ENCODE peak calls at places on chromosomes 2 and 18, in nine cellular contexts. L is left kidney, B is dorsolateral prefrontal cortex, J is HT1080, F is Kasumi-1, P is GM04504, T is tibial nerve, D is non-pigmented ciliary epithelial cell, W is left cardiac atrium. C is an unnamed sample.

GRCh38 chr2:174836345-174836999 is 72.2 kb upstream of the CHRNA1 start:
- DNase-seq in P (peak; percentile 90), B (no peak), J (peak; percentile 92), L (no peak), W (no peak), F (no peak), T (no peak), D (peak; percentile 94), C (peak; percentile 32)

GRCh38 chr2:30971291-30972025 is 164.2 kb upstream of the CAPN13 start:
- DNase-seq in D (no peak), B (no peak), P (no peak), W (no peak), L (no peak), J (no peak), F (no peak), T (no peak), C (no peak)

GRCh38 chr18:25876334-25876979 is 214.0 kb downstream of the SS18 start:
- DNase-seq in B (no peak), D (no peak), L (peak; percentile 81), P (no peak), J (no peak), T (peak; percentile 7), W (no peak), F (no peak), C (no peak)

GRCh38 chr2:80302001-80302464 is 2.5 kb downstream of the LRRTM1 start:
- DNase-seq in P (no peak), L (peak; percentile 55), F (no peak), D (no peak), T (no peak), W (no peak), J (no peak), B (no peak), C (no peak)

GRCh38 chr18:35245719-35246317 is 5.0 kb downstream of the ZNF397 start:
- DNase-seq in W (no peak), L (no peak), F (no peak), J (no peak), P (no peak), T (no peak), B (no peak), D (no peak), C (no peak)

GRCh38 chr2:35447210-35447609 is 908.4 kb upstream of the CRIM1 start:
- DNase-seq in B (no peak), L (no peak), J (no peak), F (peak; percentile 53), D (no peak), P (no peak), T (no peak), W (no peak), C (no peak)

GRCh38 chr18:8960740-8961657 is 141.5 kb upstream of the NDUFV2 start:
- DNase-seq in D (peak; percentile 72), F (no peak), J (peak; percentile 68), W (no peak), T (no peak), B (no peak), P (no peak), L (no peak), C (no peak)

GRCh38 chr18:57790316-57790715 is 12.8 kb downstream of the ATP8B1 start:
- DNase-seq in D (no peak), F (no peak), P (no peak), W (no peak), B (no peak), J (no peak), L (no peak), T (no peak), C (no peak)

GRCh38 chr2:120642646-120643045 is 93.0 kb upstream of the GLI2 start:
- DNase-seq in W (no peak), T (no peak), P (no peak), D (no peak), J (no peak), B (no peak), F (no peak), L (no peak), C (no peak)

GRCh38 chr2:7860693-7861092 is 821.2 kb upstream of the ID2 start:
- DNase-seq in D (no peak), B (no peak), F (no peak), T (no peak), L (no peak), W (no peak), J (peak; percentile 22), P (no peak), C (no peak)